ENCODE peak calls at places on chromosome 1, in eight cellular contexts. H is IMR-90, T is AG10803, O is fibroblast of the aortic adventitia, B is adrenal gland, Q is suprapubic skin, I is PC-3, W is epithelial cell of esophagus. Y is an unnamed sample.

GRCh38 chr1:22383526-22384291 is 67.9 kb upstream of the ZBTB40 start:
- DNase-seq in I (no peak), T (no peak), O (no peak), W (no peak), Q (no peak), H (no peak), B (no peak), Y (no peak)

GRCh38 chr1:72006092-72006491 is 276.2 kb downstream of the NEGR1 start:
- DNase-seq in O (no peak), H (peak), Q (no peak), W (no peak), T (peak), B (no peak), I (no peak), Y (peak)

GRCh38 chr1:30887485-30888315 is 20.9 kb downstream of the SDC3 start:
- DNase-seq in W (peak), O (peak), Q (no peak), B (no peak), T (peak), H (peak), I (no peak), Y (peak)

GRCh38 chr1:38114231-38114630 is 67.6 kb upstream of the POU3F1 start:
- DNase-seq in I (no peak), B (no peak), O (peak), H (no peak), W (peak), Q (no peak), T (peak), Y (no peak)

GRCh38 chr1:109281680-109282496 is 1.1 kb downstream of the PSRC1 start:
- DNase-seq in I (no peak), H (no peak), O (no peak), T (peak), B (no peak), W (no peak), Q (no peak), Y (peak)

GRCh38 chr1:89757532-89757931 is 63.3 kb upstream of the LRRC8D start:
- DNase-seq in T (no peak), H (peak), Q (no peak), O (no peak), B (no peak), W (no peak), I (no peak), Y (no peak)

GRCh38 chr1:160245420-160245819 is 16.9 kb downstream of the DCAF8 start:
- DNase-seq in Q (no peak), T (no peak), B (no peak), W (no peak), I (no peak), O (no peak), H (no peak), Y (no peak)

GRCh38 chr1:30765610-30766434 is 8.2 kb upstream of the LAPTM5 start:
- DNase-seq in W (no peak), B (no peak), O (no peak), I (no peak), H (no peak), Q (no peak), T (no peak), Y (no peak)

GRCh38 chr1:111769517-111770146 is 13.9 kb downstream of the DDX20 start:
- DNase-seq in T (peak), I (peak), B (peak), W (peak), H (peak), Q (no peak), O (peak), Y (peak)

GRCh38 chr1:111768023-111768422 is 12.3 kb downstream of the DDX20 start:
- DNase-seq in O (no peak), T (no peak), Q (no peak), W (no peak), B (no peak), I (no peak), H (no peak), Y (no peak)

GRCh38 chr1:111776397-111776796 is 20.7 kb downstream of the DDX20 start:
- DNase-seq in I (no peak), T (peak), Q (no peak), O (no peak), B (no peak), W (no peak), H (peak), Y (no peak)

GRCh38 chr1:111768625-111769024 is 12.9 kb downstream of the DDX20 start:
- DNase-seq in Q (no peak), H (no peak), T (no peak), W (no peak), O (no peak), B (no peak), I (no peak), Y (no peak)

GRCh38 chr1:111770916-111771315 is 15.2 kb downstream of the DDX20 start:
- DNase-seq in B (no peak), O (no peak), H (peak), T (no peak), Q (no peak), I (no peak), W (no peak), Y (no peak)
- H3K4me3 ChIP-seq in B (no peak), O (no peak), H (no peak), T (no peak), Q (no peak), I (no peak), W (no peak), Y (no peak)

DNA sequence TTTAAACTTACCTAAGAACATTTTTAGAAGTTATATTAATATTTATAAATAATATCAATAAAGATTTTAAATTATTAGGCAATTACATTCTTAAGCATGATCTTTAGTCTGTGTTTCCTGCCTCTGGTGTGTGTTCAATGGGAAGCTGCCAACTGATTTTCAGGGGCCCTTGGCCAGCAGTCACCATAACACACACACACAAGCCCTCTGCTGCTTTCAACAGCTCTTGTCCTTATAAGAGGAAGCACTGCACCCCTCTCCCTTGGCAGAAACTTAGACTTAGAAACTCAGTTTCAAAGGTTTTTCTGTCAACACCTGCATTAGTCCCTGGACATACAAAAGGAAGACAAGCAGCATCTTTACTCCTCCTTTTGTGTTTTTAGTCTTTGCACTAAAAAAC is 81.4 kb downstream of the VAV3 start:
- DNase-seq in B (no peak), Q (no peak), W (no peak), H (no peak), O (no peak), I (no peak), T (no peak), Y (no peak)
- H3K4me3 ChIP-seq in B (no peak), Q (no peak), W (no peak), H (no peak), O (no peak), I (no peak), T (no peak), Y (no peak)

GRCh38 chr1:246698466-246699094 is 25.6 kb upstream of the SCCPDH start:
- DNase-seq in W (no peak), I (no peak), T (no peak), H (no peak), Q (peak), B (no peak), O (no peak), Y (no peak)

GRCh38 chr1:246695666-246696065 is 28.5 kb upstream of the SCCPDH start:
- DNase-seq in B (no peak), I (no peak), O (no peak), H (no peak), W (no peak), T (no peak), Q (peak), Y (no peak)

GRCh38 chr1:246703581-246703980 is 20.6 kb upstream of the SCCPDH start:
- DNase-seq in T (peak), W (peak), Q (no peak), B (peak), O (no peak), H (no peak), I (no peak), Y (no peak)

GRCh38 chr1:246695136-246695535 is 29.1 kb upstream of the SCCPDH start:
- DNase-seq in T (peak), O (no peak), W (peak), Q (no peak), B (peak), I (peak), H (peak), Y (no peak)

DNA sequence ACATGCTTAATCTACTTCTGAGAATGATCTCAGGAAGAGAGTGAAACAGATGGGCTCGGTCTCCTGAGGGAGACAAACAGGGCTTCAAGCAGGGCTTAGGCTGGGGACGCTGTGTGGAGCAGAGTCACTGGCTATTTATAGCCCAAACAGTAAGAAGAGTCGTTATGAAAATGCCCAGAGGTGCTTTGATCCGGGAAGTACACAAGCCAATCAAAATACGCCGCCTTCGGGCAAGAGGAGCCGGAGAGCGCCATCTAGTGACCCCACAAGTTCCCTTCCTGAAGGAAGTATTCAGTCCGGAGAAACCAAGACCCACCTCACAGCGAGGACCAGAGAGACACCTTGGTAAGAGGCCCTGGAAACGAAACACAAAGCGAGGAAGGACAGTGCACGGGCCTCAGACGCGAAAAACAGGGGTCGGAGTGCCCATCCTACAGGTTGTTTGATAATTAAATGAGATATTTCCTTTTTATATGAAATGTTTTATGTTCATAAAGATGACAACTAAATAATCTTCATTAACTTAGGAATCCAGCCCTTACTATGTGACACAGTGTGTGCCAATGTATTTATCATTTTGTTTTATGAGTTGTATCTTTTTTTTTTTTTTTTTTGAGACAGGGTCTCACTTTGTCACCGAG is 25.0 kb upstream of the SCCPDH start:
- DNase-seq in T (peak), H (peak), B (peak), Q (peak), O (peak), W (peak), I (peak), Y (peak)
- H3K4me3 ChIP-seq in T (peak), H (peak), B (peak), Q (peak), O (peak), W (peak), I (peak), Y (peak)

GRCh38 chr1:16614361-16615252 is 1.2 kb upstream of the NBPF1 start:
- DNase-seq in B (peak), O (no peak), T (no peak), H (no peak), I (no peak), W (no peak), Q (peak), Y (no peak)
- H3K4me3 ChIP-seq in B (no peak), O (no peak), T (no peak), H (no peak), I (no peak), W (no peak), Q (no peak), Y (no peak)

GRCh38 chr1:175648927-175649326 is 94.5 kb downstream of the TNR start:
- DNase-seq in H (no peak), T (no peak), B (no peak), I (no peak), O (no peak), Q (no peak), W (no peak), Y (no peak)

GRCh38 chr1:175646439-175647209 is 96.8 kb downstream of the TNR start:
- DNase-seq in H (no peak), W (no peak), B (no peak), O (no peak), T (no peak), Q (no peak), I (no peak), Y (no peak)

GRCh38 chr1:175649416-175649815 is 94.0 kb downstream of the TNR start:
- DNase-seq in Q (no peak), I (no peak), H (no peak), T (no peak), B (no peak), O (no peak), W (no peak), Y (no peak)
- H3K4me3 ChIP-seq in Q (no peak), I (no peak), H (no peak), T (no peak), B (no peak), O (no peak), W (no peak), Y (no peak)

GRCh38 chr1:156524481-156524869 is 23.9 kb upstream of the MEF2D start:
- DNase-seq in Q (no peak), H (no peak), O (no peak), T (no peak), I (no peak), B (no peak), W (no peak), Y (no peak)
- H3K4me3 ChIP-seq in Q (no peak), H (no peak), O (no peak), T (no peak), I (no peak), B (no peak), W (no peak), Y (no peak)